ENCODE peak calls at places on chromosomes 7 and 10, in seven cellular contexts. N is WTC11, P is left lung, F is NCI-H345, E is AG09319, R is T-helper 2 cell, V is posterior vena cava. I is an unnamed sample.

GRCh38 chr10:11411926-11412545 is 199.4 kb downstream of the USP6NL start:
- DNase-seq in P (no peak), N (no peak), R (no peak), V (no peak), E (no peak), F (no peak), I (no peak)

GRCh38 chr7:157579425-157579824 is 242.6 kb downstream of the DNAJB6 start:
- DNase-seq in R (no peak), N (peak), E (no peak), P (no peak), V (peak), F (no peak), I (no peak)

GRCh38 chr7:2060701-2061100 is 172.0 kb downstream of the MAD1L1 start:
- DNase-seq in F (no peak), P (no peak), R (no peak), E (no peak), N (no peak), V (no peak), I (no peak)

GRCh38 chr7:143027032-143027431 is at the start of gene OR9A2:
- DNase-seq in E (no peak), R (no peak), F (no peak), P (no peak), N (no peak), V (no peak), I (no peak)

GRCh38 chr10:117540640-117541404 is 1.7 kb upstream of the EMX2 start:
- DNase-seq in N (no peak), F (no peak), R (no peak), V (no peak), P (no peak), E (no peak), I (no peak)

GRCh38 chr10:133357293-133358151 is at the start of gene FUOM:
- DNase-seq in F (peak), E (no peak), R (peak), P (peak), V (no peak), N (peak), I (no peak)

GRCh38 chr7:106841896-106842390 is 23.1 kb upstream of the PIK3CG start:
- DNase-seq in V (no peak), F (peak), R (no peak), E (no peak), P (no peak), N (no peak), I (no peak)

GRCh38 chr10:30188101-30188500 is 128.7 kb upstream of the JCAD start:
- DNase-seq in E (no peak), F (no peak), V (no peak), N (no peak), R (no peak), P (no peak), I (no peak)

GRCh38 chr10:52197098-52197497 is 117.0 kb upstream of the DKK1 start:
- DNase-seq in N (no peak), R (no peak), E (no peak), V (no peak), F (no peak), P (no peak), I (no peak)

GRCh38 chr10:1006573-1006972 is 18.3 kb downstream of the GTPBP4 start:
- DNase-seq in F (no peak), N (no peak), E (no peak), R (no peak), V (no peak), P (no peak), I (no peak)

GRCh38 chr7:26356266-26356665 is 64.6 kb downstream of the SNX10 start:
- DNase-seq in E (no peak), F (no peak), P (no peak), R (no peak), N (no peak), V (no peak), I (no peak)

GRCh38 chr7:106563466-106564150 is 97.3 kb downstream of the CCDC71L start:
- DNase-seq in P (no peak), V (no peak), E (no peak), R (no peak), N (no peak), F (peak), I (peak)

GRCh38 chr7:93402944-93403343 is 170.8 kb downstream of the VPS50 start:
- DNase-seq in P (no peak), V (no peak), E (no peak), N (no peak), F (no peak), R (no peak), I (no peak)

GRCh38 chr10:34520510-34520909 is 294.6 kb downstream of the PARD3 start:
- DNase-seq in F (no peak), V (no peak), E (no peak), N (no peak), P (no peak), R (no peak), I (no peak)

GRCh38 chr10:129884390-129884779 is 79.7 kb downstream of the EBF3 start:
- DNase-seq in E (no peak), F (no peak), P (no peak), R (no peak), V (no peak), N (no peak), I (no peak)

GRCh38 chr7:98287486-98287959 is 6.0 kb downstream of the BRI3 start:
- DNase-seq in V (no peak), P (peak), E (no peak), R (no peak), F (peak), N (peak), I (no peak)

GRCh38 chr7:55516399-55516798 is 55.9 kb downstream of the VOPP1 start:
- DNase-seq in F (no peak), P (no peak), R (no peak), V (no peak), N (no peak), E (no peak), I (no peak)

GRCh38 chr7:52017802-52018679 is 701.4 kb upstream of the COBL start:
- DNase-seq in F (no peak), R (no peak), V (no peak), P (no peak), E (no peak), N (peak), I (peak)

GRCh38 chr7:151847136-151847535 is 29.8 kb downstream of the PRKAG2 start:
- DNase-seq in F (no peak), N (no peak), E (no peak), V (peak), R (no peak), P (no peak), I (no peak)

GRCh38 chr7:111784971-111785575 is 222.8 kb upstream of the IMMP2L start:
- DNase-seq in N (no peak), R (no peak), E (no peak), V (no peak), F (no peak), P (no peak), I (no peak)

GRCh38 chr10:11898033-11898371 is 74.8 kb downstream of the PROSER2 start:
- DNase-seq in R (no peak), E (no peak), V (no peak), P (no peak), N (no peak), F (no peak), I (no peak)

GRCh38 chr7:1815051-1815481 is 145.0 kb downstream of the ELFN1 start:
- DNase-seq in E (no peak), F (no peak), N (no peak), P (no peak), R (no peak), V (no peak), I (no peak)

GRCh38 chr10:114334301-114334700 is 70.0 kb downstream of the AFAP1L2 start:
- DNase-seq in F (no peak), R (no peak), P (no peak), V (peak), N (no peak), E (no peak), I (no peak)